ENCODE peak calls at places on chromosomes 16 and 17, in eight cellular contexts. One of them, this sample, is unnamed.

GRCh38 chr17:55743103-55743679 is 7.7 kb upstream of the PCTP start:
- DNase-seq in CD4-positive, alpha-beta memory T cell: no peak
- DNase-seq in CD4-positive, alpha-beta T cell: no peak
- DNase-seq in esophagus squamous epithelium: no peak
- DNase-seq in OCI-LY7: no peak
- DNase-seq in gastrocnemius medialis: no peak
- DNase-seq in left ventricle myocardium inferior: no peak
- DNase-seq in ovary: no peak
- DNase-seq in this sample: no peak

GRCh38 chr17:29622337-29623282 is at the start of gene CORO6:
- DNase-seq in OCI-LY7: peak
- DNase-seq in CD4-positive, alpha-beta T cell: peak
- DNase-seq in CD4-positive, alpha-beta memory T cell: peak
- DNase-seq in esophagus squamous epithelium: no peak
- DNase-seq in gastrocnemius medialis: peak
- DNase-seq in left ventricle myocardium inferior: peak
- DNase-seq in ovary: peak
- DNase-seq in this sample: peak

GRCh38 chr16:15518412-15519351 is 84.3 kb downstream of the BMERB1 start:
- DNase-seq in CD4-positive, alpha-beta memory T cell: no peak
- DNase-seq in esophagus squamous epithelium: no peak
- DNase-seq in left ventricle myocardium inferior: peak
- DNase-seq in OCI-LY7: no peak
- DNase-seq in CD4-positive, alpha-beta T cell: no peak
- DNase-seq in ovary: peak
- DNase-seq in gastrocnemius medialis: peak
- DNase-seq in this sample: no peak

GRCh38 chr16:59881366-59881765 is 1147.2 kb upstream of the GOT2 start:
- DNase-seq in left ventricle myocardium inferior: no peak
- DNase-seq in CD4-positive, alpha-beta memory T cell: no peak
- DNase-seq in OCI-LY7: no peak
- DNase-seq in gastrocnemius medialis: no peak
- DNase-seq in CD4-positive, alpha-beta T cell: no peak
- DNase-seq in esophagus squamous epithelium: no peak
- DNase-seq in ovary: no peak
- DNase-seq in this sample: no peak

GRCh38 chr16:86987746-86988670 is 329.2 kb downstream of the C16orf95 start:
- DNase-seq in CD4-positive, alpha-beta memory T cell: no peak
- DNase-seq in ovary: no peak
- DNase-seq in CD4-positive, alpha-beta T cell: no peak
- DNase-seq in OCI-LY7: no peak
- DNase-seq in left ventricle myocardium inferior: no peak
- DNase-seq in esophagus squamous epithelium: no peak
- DNase-seq in gastrocnemius medialis: no peak
- DNase-seq in this sample: no peak

GRCh38 chr16:58011652-58012051 is 10.4 kb downstream of the USB1 start:
- DNase-seq in OCI-LY7: no peak
- DNase-seq in ovary: no peak
- DNase-seq in CD4-positive, alpha-beta T cell: no peak
- DNase-seq in esophagus squamous epithelium: no peak
- DNase-seq in CD4-positive, alpha-beta memory T cell: no peak
- DNase-seq in left ventricle myocardium inferior: no peak
- DNase-seq in gastrocnemius medialis: no peak
- DNase-seq in this sample: no peak

GRCh38 chr16:49482690-49483089 is 109.1 kb downstream of the C16orf78 start:
- DNase-seq in ovary: no peak
- DNase-seq in CD4-positive, alpha-beta T cell: no peak
- DNase-seq in CD4-positive, alpha-beta memory T cell: no peak
- DNase-seq in gastrocnemius medialis: no peak
- DNase-seq in esophagus squamous epithelium: no peak
- DNase-seq in OCI-LY7: no peak
- DNase-seq in left ventricle myocardium inferior: no peak
- DNase-seq in this sample: no peak

GRCh38 chr17:5413682-5414081 is 5.8 kb downstream of the NUP88 start:
- DNase-seq in CD4-positive, alpha-beta T cell: no peak
- DNase-seq in esophagus squamous epithelium: no peak
- DNase-seq in gastrocnemius medialis: no peak
- DNase-seq in left ventricle myocardium inferior: no peak
- DNase-seq in CD4-positive, alpha-beta memory T cell: no peak
- DNase-seq in ovary: no peak
- DNase-seq in OCI-LY7: no peak
- DNase-seq in this sample: no peak

GRCh38 chr17:32626371-32626770 is 139.6 kb downstream of the CDK5R1 start:
- DNase-seq in gastrocnemius medialis: no peak
- DNase-seq in left ventricle myocardium inferior: no peak
- DNase-seq in ovary: no peak
- DNase-seq in CD4-positive, alpha-beta memory T cell: no peak
- DNase-seq in esophagus squamous epithelium: no peak
- DNase-seq in CD4-positive, alpha-beta T cell: no peak
- DNase-seq in OCI-LY7: no peak
- DNase-seq in this sample: no peak

GRCh38 chr16:11064846-11065245 is 120.5 kb downstream of the CLEC16A start:
- DNase-seq in esophagus squamous epithelium: no peak
- DNase-seq in ovary: no peak
- DNase-seq in left ventricle myocardium inferior: no peak
- DNase-seq in CD4-positive, alpha-beta T cell: no peak
- DNase-seq in OCI-LY7: no peak
- DNase-seq in gastrocnemius medialis: peak
- DNase-seq in CD4-positive, alpha-beta memory T cell: no peak
- DNase-seq in this sample: no peak

GRCh38 chr17:64398330-64398729 is 7.7 kb upstream of the PECAM1 start:
- DNase-seq in CD4-positive, alpha-beta memory T cell: no peak
- DNase-seq in gastrocnemius medialis: no peak
- DNase-seq in esophagus squamous epithelium: no peak
- DNase-seq in ovary: no peak
- DNase-seq in CD4-positive, alpha-beta T cell: no peak
- DNase-seq in left ventricle myocardium inferior: no peak
- DNase-seq in OCI-LY7: no peak
- DNase-seq in this sample: no peak

GRCh38 chr17:35082073-35082657 is 18.7 kb upstream of the RFFL start:
- DNase-seq in ovary: no peak
- DNase-seq in left ventricle myocardium inferior: no peak
- DNase-seq in CD4-positive, alpha-beta memory T cell: no peak
- DNase-seq in OCI-LY7: peak
- DNase-seq in esophagus squamous epithelium: no peak
- DNase-seq in gastrocnemius medialis: no peak
- DNase-seq in CD4-positive, alpha-beta T cell: no peak
- DNase-seq in this sample: no peak

DNA sequence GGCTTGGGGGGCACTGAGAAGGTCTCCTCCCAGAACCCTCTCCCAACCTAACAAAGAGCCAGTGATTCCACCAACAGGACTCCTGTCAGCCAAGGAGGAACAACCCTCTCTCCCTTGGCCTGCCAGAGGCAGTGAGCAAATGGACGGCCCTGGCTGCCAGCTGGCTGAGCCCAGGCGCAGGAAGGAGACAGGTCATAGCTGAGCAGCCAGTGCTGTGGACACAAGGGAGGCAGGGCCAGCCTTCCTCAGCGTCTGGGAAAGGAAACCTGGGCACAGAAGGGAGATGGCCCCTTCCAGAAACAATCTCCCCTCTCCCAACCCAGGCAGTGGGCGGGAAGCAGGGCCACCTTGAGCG is 2.1 kb downstream of the MPO start:
- DNase-seq in gastrocnemius medialis: no peak
- DNase-seq in ovary: no peak
- DNase-seq in CD4-positive, alpha-beta T cell: no peak
- DNase-seq in esophagus squamous epithelium: no peak
- DNase-seq in OCI-LY7: no peak
- DNase-seq in left ventricle myocardium inferior: peak
- DNase-seq in CD4-positive, alpha-beta memory T cell: no peak
- DNase-seq in this sample: no peak
- H3K27ac ChIP-seq in gastrocnemius medialis: peak
- H3K27ac ChIP-seq in ovary: no peak
- H3K27ac ChIP-seq in CD4-positive, alpha-beta T cell: no peak
- H3K27ac ChIP-seq in esophagus squamous epithelium: no peak
- H3K27ac ChIP-seq in OCI-LY7: no peak
- H3K27ac ChIP-seq in left ventricle myocardium inferior: peak
- H3K27ac ChIP-seq in CD4-positive, alpha-beta memory T cell: no peak
- H3K27ac ChIP-seq in this sample: no peak

GRCh38 chr17:81487089-81487486 is 25.5 kb downstream of the ACTG1 start:
- DNase-seq in OCI-LY7: no peak
- DNase-seq in ovary: no peak
- DNase-seq in left ventricle myocardium inferior: no peak
- DNase-seq in gastrocnemius medialis: no peak
- DNase-seq in CD4-positive, alpha-beta memory T cell: no peak
- DNase-seq in esophagus squamous epithelium: no peak
- DNase-seq in CD4-positive, alpha-beta T cell: no peak
- DNase-seq in this sample: no peak
- H3K27ac ChIP-seq in OCI-LY7: no peak
- H3K27ac ChIP-seq in ovary: no peak
- H3K27ac ChIP-seq in left ventricle myocardium inferior: no peak
- H3K27ac ChIP-seq in gastrocnemius medialis: no peak
- H3K27ac ChIP-seq in CD4-positive, alpha-beta memory T cell: no peak
- H3K27ac ChIP-seq in esophagus squamous epithelium: no peak
- H3K27ac ChIP-seq in CD4-positive, alpha-beta T cell: no peak
- H3K27ac ChIP-seq in this sample: no peak

GRCh38 chr16:22352119-22352518 is 22.3 kb downstream of the CDR2 start:
- DNase-seq in OCI-LY7: no peak
- DNase-seq in esophagus squamous epithelium: no peak
- DNase-seq in ovary: no peak
- DNase-seq in CD4-positive, alpha-beta memory T cell: no peak
- DNase-seq in left ventricle myocardium inferior: no peak
- DNase-seq in gastrocnemius medialis: no peak
- DNase-seq in CD4-positive, alpha-beta T cell: no peak
- DNase-seq in this sample: no peak
- H3K27ac ChIP-seq in OCI-LY7: no peak
- H3K27ac ChIP-seq in esophagus squamous epithelium: no peak
- H3K27ac ChIP-seq in ovary: no peak
- H3K27ac ChIP-seq in CD4-positive, alpha-beta memory T cell: no peak
- H3K27ac ChIP-seq in left ventricle myocardium inferior: no peak
- H3K27ac ChIP-seq in gastrocnemius medialis: no peak
- H3K27ac ChIP-seq in CD4-positive, alpha-beta T cell: no peak
- H3K27ac ChIP-seq in this sample: no peak

GRCh38 chr16:70699696-70700095 is 13.8 kb upstream of the MTSS2 start:
- DNase-seq in gastrocnemius medialis: no peak
- DNase-seq in CD4-positive, alpha-beta T cell: no peak
- DNase-seq in left ventricle myocardium inferior: no peak
- DNase-seq in esophagus squamous epithelium: no peak
- DNase-seq in ovary: no peak
- DNase-seq in OCI-LY7: no peak
- DNase-seq in CD4-positive, alpha-beta memory T cell: no peak
- DNase-seq in this sample: no peak
- H3K27ac ChIP-seq in gastrocnemius medialis: peak
- H3K27ac ChIP-seq in CD4-positive, alpha-beta T cell: no peak
- H3K27ac ChIP-seq in left ventricle myocardium inferior: peak
- H3K27ac ChIP-seq in esophagus squamous epithelium: peak
- H3K27ac ChIP-seq in ovary: no peak
- H3K27ac ChIP-seq in OCI-LY7: no peak
- H3K27ac ChIP-seq in CD4-positive, alpha-beta memory T cell: no peak
- H3K27ac ChIP-seq in this sample: peak

GRCh38 chr17:37827905-37828304 is 83.0 kb upstream of the HNF1B start:
- DNase-seq in OCI-LY7: no peak
- DNase-seq in esophagus squamous epithelium: no peak
- DNase-seq in left ventricle myocardium inferior: no peak
- DNase-seq in CD4-positive, alpha-beta T cell: no peak
- DNase-seq in CD4-positive, alpha-beta memory T cell: no peak
- DNase-seq in gastrocnemius medialis: no peak
- DNase-seq in ovary: no peak
- DNase-seq in this sample: no peak

GRCh38 chr17:37825851-37826250 is 81.0 kb upstream of the HNF1B start:
- DNase-seq in OCI-LY7: no peak
- DNase-seq in esophagus squamous epithelium: no peak
- DNase-seq in CD4-positive, alpha-beta T cell: no peak
- DNase-seq in CD4-positive, alpha-beta memory T cell: no peak
- DNase-seq in ovary: no peak
- DNase-seq in gastrocnemius medialis: no peak
- DNase-seq in left ventricle myocardium inferior: no peak
- DNase-seq in this sample: no peak

GRCh38 chr17:37826497-37827115 is 81.7 kb upstream of the HNF1B start:
- DNase-seq in esophagus squamous epithelium: no peak
- DNase-seq in gastrocnemius medialis: no peak
- DNase-seq in ovary: no peak
- DNase-seq in CD4-positive, alpha-beta T cell: no peak
- DNase-seq in left ventricle myocardium inferior: peak
- DNase-seq in OCI-LY7: peak
- DNase-seq in CD4-positive, alpha-beta memory T cell: no peak
- DNase-seq in this sample: peak

GRCh38 chr17:37821025-37821713 is 76.3 kb upstream of the HNF1B start:
- DNase-seq in left ventricle myocardium inferior: no peak
- DNase-seq in ovary: no peak
- DNase-seq in OCI-LY7: no peak
- DNase-seq in esophagus squamous epithelium: no peak
- DNase-seq in CD4-positive, alpha-beta T cell: no peak
- DNase-seq in CD4-positive, alpha-beta memory T cell: no peak
- DNase-seq in gastrocnemius medialis: no peak
- DNase-seq in this sample: no peak

GRCh38 chr17:37824534-37825485 is 80.0 kb upstream of the HNF1B start:
- DNase-seq in CD4-positive, alpha-beta memory T cell: no peak
- DNase-seq in ovary: no peak
- DNase-seq in OCI-LY7: peak
- DNase-seq in gastrocnemius medialis: no peak
- DNase-seq in esophagus squamous epithelium: no peak
- DNase-seq in CD4-positive, alpha-beta T cell: no peak
- DNase-seq in left ventricle myocardium inferior: no peak
- DNase-seq in this sample: no peak
- H3K27ac ChIP-seq in CD4-positive, alpha-beta memory T cell: no peak
- H3K27ac ChIP-seq in ovary: no peak
- H3K27ac ChIP-seq in OCI-LY7: peak
- H3K27ac ChIP-seq in gastrocnemius medialis: no peak
- H3K27ac ChIP-seq in esophagus squamous epithelium: no peak
- H3K27ac ChIP-seq in CD4-positive, alpha-beta T cell: no peak
- H3K27ac ChIP-seq in left ventricle myocardium inferior: no peak
- H3K27ac ChIP-seq in this sample: no peak

GRCh38 chr17:20996724-20997615 is 45.8 kb downstream of the USP22 start:
- DNase-seq in OCI-LY7: no peak
- DNase-seq in esophagus squamous epithelium: no peak
- DNase-seq in CD4-positive, alpha-beta memory T cell: no peak
- DNase-seq in left ventricle myocardium inferior: no peak
- DNase-seq in gastrocnemius medialis: no peak
- DNase-seq in CD4-positive, alpha-beta T cell: no peak
- DNase-seq in ovary: no peak
- DNase-seq in this sample: no peak
- H3K27ac ChIP-seq in OCI-LY7: no peak
- H3K27ac ChIP-seq in esophagus squamous epithelium: no peak
- H3K27ac ChIP-seq in CD4-positive, alpha-beta memory T cell: no peak
- H3K27ac ChIP-seq in left ventricle myocardium inferior: no peak
- H3K27ac ChIP-seq in gastrocnemius medialis: no peak
- H3K27ac ChIP-seq in CD4-positive, alpha-beta T cell: no peak
- H3K27ac ChIP-seq in ovary: no peak
- H3K27ac ChIP-seq in this sample: peak

GRCh38 chr17:74930535-74931036 is 5.1 kb upstream of the OTOP3 start:
- DNase-seq in gastrocnemius medialis: no peak
- DNase-seq in CD4-positive, alpha-beta T cell: no peak
- DNase-seq in left ventricle myocardium inferior: no peak
- DNase-seq in esophagus squamous epithelium: no peak
- DNase-seq in ovary: no peak
- DNase-seq in CD4-positive, alpha-beta memory T cell: no peak
- DNase-seq in OCI-LY7: no peak
- DNase-seq in this sample: no peak
- H3K27ac ChIP-seq in gastrocnemius medialis: no peak
- H3K27ac ChIP-seq in CD4-positive, alpha-beta T cell: no peak
- H3K27ac ChIP-seq in left ventricle myocardium inferior: no peak
- H3K27ac ChIP-seq in esophagus squamous epithelium: no peak
- H3K27ac ChIP-seq in ovary: no peak
- H3K27ac ChIP-seq in CD4-positive, alpha-beta memory T cell: no peak
- H3K27ac ChIP-seq in OCI-LY7: no peak
- H3K27ac ChIP-seq in this sample: no peak